ENCODE peak calls at places on chromosomes 2 and 18, in six cellular contexts. V, X, K, M, G and B are unnamed samples.

GRCh38 chr18:10851824-10852225 is 297.5 kb downstream of the PIEZO2 start:
- DNase-seq in V (peak), X (peak), K (no peak), M (no peak), G (peak), B (no peak)

GRCh38 chr18:564708-565561 is 15.2 kb upstream of the CETN1 start:
- DNase-seq in V (no peak), X (no peak), K (no peak), M (peak), G (no peak), B (no peak)

GRCh38 chr2:165639504-165639903 is 154.5 kb downstream of the GALNT3 start:
- DNase-seq in V (no peak), X (no peak), K (no peak), M (no peak), G (no peak), B (no peak)

GRCh38 chr2:241317391-241317790 is 1.7 kb downstream of the SEPTIN2 start:
- DNase-seq in V (no peak), X (no peak), K (no peak), M (no peak), G (no peak), B (no peak)

GRCh38 chr2:197705912-197706838 is 1.0 kb downstream of the MARS2 start:
- DNase-seq in V (no peak), X (peak), K (no peak), M (no peak), G (peak), B (peak)

GRCh38 chr18:63758616-63759015 is 16.6 kb upstream of the SERPINB7 start:
- DNase-seq in V (peak), X (no peak), K (no peak), M (no peak), G (no peak), B (no peak)

GRCh38 chr2:212328129-212328528 is 210.5 kb downstream of the ERBB4 start:
- DNase-seq in V (no peak), X (no peak), K (no peak), M (no peak), G (no peak), B (no peak)

GRCh38 chr2:120384486-120385354 is 38.8 kb downstream of the INHBB start:
- DNase-seq in V (no peak), X (no peak), K (peak), M (no peak), G (no peak), B (peak)

GRCh38 chr2:27191107-27191829 is 20.6 kb upstream of the ATRAID start:
- DNase-seq in V (peak), X (peak), K (no peak), M (no peak), G (peak), B (no peak)

GRCh38 chr2:170972508-170973224 is 43.6 kb downstream of the GORASP2 start:
- DNase-seq in V (no peak), X (no peak), K (no peak), M (peak), G (no peak), B (no peak)

GRCh38 chr2:7692657-7693161 is 775.5 kb downstream of the RNF144A start:
- DNase-seq in V (peak), X (peak), K (no peak), M (peak), G (peak), B (no peak)

GRCh38 chr2:68750592-68751396 is 16.2 kb downstream of the ARHGAP25 start:
- DNase-seq in V (no peak), X (no peak), K (no peak), M (peak), G (no peak), B (no peak)

GRCh38 chr2:64210816-64211215 is 66.6 kb upstream of the PELI1 start:
- DNase-seq in V (no peak), X (no peak), K (no peak), M (no peak), G (no peak), B (no peak)

GRCh38 chr2:66601624-66602023 is 166.7 kb downstream of the MEIS1 start:
- DNase-seq in V (no peak), X (no peak), K (no peak), M (no peak), G (peak), B (no peak)

GRCh38 chr2:119245841-119246230 is 22.2 kb downstream of the STEAP3 start:
- DNase-seq in V (no peak), X (no peak), K (no peak), M (no peak), G (no peak), B (no peak)

GRCh38 chr2:196592912-196593881 is 46.3 kb upstream of the CCDC150 start:
- DNase-seq in V (peak), X (peak), K (peak), M (no peak), G (peak), B (peak)

GRCh38 chr2:126736133-126736874 is 80.3 kb downstream of the GYPC start:
- DNase-seq in V (no peak), X (peak), K (no peak), M (peak), G (peak), B (no peak)

GRCh38 chr18:67597759-67598158 is 81.2 kb upstream of the DSEL start:
- DNase-seq in V (no peak), X (no peak), K (no peak), M (no peak), G (no peak), B (no peak)

GRCh38 chr2:126657146-126657635 is 1.2 kb downstream of the GYPC start:
- DNase-seq in V (peak), X (peak), K (no peak), M (no peak), G (peak), B (no peak)

GRCh38 chr2:69780907-69781306 is 39.0 kb downstream of the ANXA4 start:
- DNase-seq in V (no peak), X (no peak), K (no peak), M (peak), G (no peak), B (no peak)

GRCh38 chr2:133324150-133324561 is 244.1 kb downstream of the NCKAP5 start:
- DNase-seq in V (peak), X (peak), K (no peak), M (no peak), G (peak), B (no peak)

GRCh38 chr2:68925298-68925885 is 27.3 kb downstream of the GKN2 start:
- DNase-seq in V (peak), X (peak), K (no peak), M (no peak), G (peak), B (no peak)

GRCh38 chr2:230924470-230925341 is at the start of gene GPR55:
- DNase-seq in V (no peak), X (no peak), K (peak), M (no peak), G (no peak), B (peak)

GRCh38 chr2:47239119-47239969 is 84.2 kb upstream of the STPG4 start:
- DNase-seq in V (no peak), X (no peak), K (no peak), M (no peak), G (no peak), B (no peak)

GRCh38 chr2:224987733-224988132 is 54.5 kb downstream of the DOCK10 start:
- DNase-seq in V (no peak), X (peak), K (no peak), M (no peak), G (no peak), B (no peak)

GRCh38 chr18:48472610-48473009 is 63.4 kb upstream of the ZBTB7C start:
- DNase-seq in V (peak), X (no peak), K (no peak), M (no peak), G (no peak), B (no peak)

GRCh38 chr2:176105078-176105726 is 1.9 kb upstream of the HOXD11 start:
- DNase-seq in V (no peak), X (no peak), K (no peak), M (no peak), G (no peak), B (no peak)

GRCh38 chr2:176107731-176108181 is 676 bp downstream of the HOXD11 start:
- DNase-seq in V (no peak), X (no peak), K (no peak), M (no peak), G (no peak), B (no peak)

GRCh38 chr2:176106636-176107539 is at the start of gene HOXD11:
- DNase-seq in V (no peak), X (no peak), K (peak), M (no peak), G (no peak), B (no peak)

GRCh38 chr2:176104338-176105077 is 2.6 kb upstream of the HOXD11 start:
- DNase-seq in V (no peak), X (no peak), K (peak), M (no peak), G (no peak), B (no peak)

DNA sequence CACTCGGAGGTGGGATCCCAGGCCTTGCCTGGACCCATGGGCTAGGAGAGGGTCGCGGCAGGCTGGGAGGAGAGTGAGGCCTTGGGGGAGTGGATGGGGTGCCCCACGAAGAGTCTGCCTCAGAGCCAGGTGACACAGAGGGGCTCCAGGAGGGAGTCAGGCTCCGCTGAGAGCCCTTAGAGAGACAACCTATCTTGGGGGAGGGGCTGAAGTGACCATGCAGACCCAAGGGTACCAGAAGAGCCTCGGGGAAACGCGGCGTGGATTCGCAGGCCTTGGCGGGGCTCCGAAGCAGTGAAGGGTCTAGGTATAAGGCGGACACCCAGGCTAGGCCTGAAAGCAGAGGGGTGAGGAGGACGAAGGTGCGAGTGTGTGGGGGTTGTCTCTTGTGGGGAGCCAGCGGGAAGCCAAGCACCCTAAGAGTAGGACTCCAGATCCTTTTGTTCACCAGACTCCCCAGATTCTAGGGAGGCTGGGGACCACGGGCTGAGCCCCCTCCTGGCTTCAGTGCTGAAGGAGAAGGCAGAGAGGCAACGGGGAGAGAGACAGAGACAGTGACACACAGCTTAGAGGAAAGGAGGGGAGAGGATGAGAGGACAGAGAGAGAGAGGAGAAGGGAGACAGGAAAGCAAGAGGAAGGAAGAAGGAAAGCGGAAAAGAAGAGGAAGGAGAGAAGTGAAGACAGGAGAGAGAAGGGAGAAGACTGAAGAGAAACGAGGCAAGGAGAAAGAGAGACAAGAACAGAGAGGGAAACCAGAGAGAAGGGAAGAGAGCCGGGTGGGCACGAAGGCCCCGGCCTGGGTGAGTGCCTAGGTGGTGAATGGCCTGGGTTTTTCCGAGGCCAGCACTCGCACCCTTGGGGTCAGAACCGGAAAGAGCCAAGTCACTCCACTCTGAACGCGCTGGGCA is 1.1 kb upstream of the HOXD11 start:
- DNase-seq in V (no peak), X (no peak), K (no peak), M (no peak), G (no peak), B (no peak)
- H3K4me3 ChIP-seq in V (no peak), X (no peak), K (no peak), M (peak), G (no peak), B (no peak)

DNA sequence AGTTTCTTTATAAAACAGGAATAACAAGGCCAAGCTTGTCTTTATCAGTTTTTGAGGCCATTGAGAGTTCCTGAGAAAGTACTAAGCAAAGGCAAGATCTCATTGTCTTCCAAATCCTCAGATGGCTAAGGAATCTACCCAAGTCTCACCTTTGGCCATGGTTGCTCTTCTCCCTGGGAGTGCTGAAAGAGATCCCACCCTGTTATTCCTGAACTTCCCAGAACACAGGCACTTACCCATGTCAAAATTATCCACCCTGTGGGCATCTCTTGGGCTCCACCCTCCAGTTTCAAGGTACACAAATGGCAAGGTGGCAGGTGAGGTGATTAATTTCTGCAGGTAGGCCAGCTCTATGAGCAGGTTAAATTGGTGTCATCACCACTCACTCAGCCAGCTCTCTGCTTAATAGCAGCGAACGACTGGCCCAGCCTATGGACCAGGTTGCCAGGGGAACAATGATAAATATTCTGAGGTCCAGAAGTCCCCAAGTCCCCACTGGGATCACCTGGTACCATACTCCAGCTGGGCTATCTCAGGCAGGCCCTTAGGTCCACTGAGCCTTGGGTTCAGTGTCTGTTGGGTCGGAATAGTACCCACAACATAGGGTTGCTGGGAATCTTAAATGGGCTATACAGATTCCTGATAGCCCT is 2.3 kb upstream of the SPRED2 start:
- DNase-seq in V (no peak), X (no peak), K (no peak), M (no peak), G (no peak), B (no peak)
- H3K27ac ChIP-seq in V (no peak), X (no peak), K (peak), M (peak), G (no peak), B (no peak)

GRCh38 chr2:98710709-98711108 is 20.2 kb downstream of the MGAT4A start:
- DNase-seq in V (no peak), X (no peak), K (no peak), M (no peak), G (no peak), B (no peak)

GRCh38 chr2:98705333-98705617 is 25.7 kb downstream of the MGAT4A start:
- DNase-seq in V (no peak), X (no peak), K (no peak), M (no peak), G (no peak), B (no peak)

GRCh38 chr2:98712145-98712544 is 18.8 kb downstream of the MGAT4A start:
- DNase-seq in V (no peak), X (no peak), K (no peak), M (no peak), G (no peak), B (no peak)

GRCh38 chr2:98709530-98709929 is 21.4 kb downstream of the MGAT4A start:
- DNase-seq in V (no peak), X (no peak), K (no peak), M (no peak), G (no peak), B (no peak)

DNA sequence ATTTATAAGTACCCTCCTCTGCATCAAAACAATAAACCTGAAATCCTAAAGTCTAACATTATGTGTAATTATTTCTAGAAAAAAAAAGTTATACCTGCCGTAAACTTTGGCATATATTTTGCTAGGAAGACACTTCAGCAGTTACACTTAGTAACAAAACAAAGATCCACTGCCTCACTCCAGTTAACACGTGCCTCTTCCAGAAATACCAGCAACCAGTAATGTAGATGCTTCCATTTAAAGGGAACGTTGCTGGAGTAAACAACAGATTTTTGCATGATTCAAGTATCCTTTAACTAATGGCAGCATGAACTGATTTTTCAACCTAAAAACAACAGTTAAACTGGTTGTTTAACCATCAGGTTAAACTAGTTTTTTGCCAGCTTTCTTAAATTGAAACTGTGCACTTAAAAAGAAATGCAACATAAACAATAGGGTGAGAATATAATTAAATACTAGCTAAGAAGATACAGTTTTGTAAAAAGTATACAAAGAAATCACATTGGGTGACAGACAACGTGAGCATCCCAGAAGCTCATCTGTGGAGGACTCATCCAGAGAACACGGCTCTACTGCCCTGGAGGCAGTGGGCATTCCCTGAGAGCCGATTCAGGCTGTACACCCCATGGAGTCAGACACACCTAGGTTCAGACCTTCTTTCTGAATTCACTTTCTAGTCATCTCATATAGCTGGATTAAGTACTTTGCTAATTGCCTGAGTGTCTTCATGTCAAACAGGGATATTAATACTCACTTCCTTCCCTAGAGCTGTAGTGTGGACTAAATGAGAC is 22.3 kb downstream of the MGAT4A start:
- DNase-seq in V (no peak), X (no peak), K (no peak), M (no peak), G (no peak), B (no peak)
- TF ChIP-seq CTCF in V (no peak), X (no peak), K (no peak), M (no peak), G (no peak), B (no peak)

DNA sequence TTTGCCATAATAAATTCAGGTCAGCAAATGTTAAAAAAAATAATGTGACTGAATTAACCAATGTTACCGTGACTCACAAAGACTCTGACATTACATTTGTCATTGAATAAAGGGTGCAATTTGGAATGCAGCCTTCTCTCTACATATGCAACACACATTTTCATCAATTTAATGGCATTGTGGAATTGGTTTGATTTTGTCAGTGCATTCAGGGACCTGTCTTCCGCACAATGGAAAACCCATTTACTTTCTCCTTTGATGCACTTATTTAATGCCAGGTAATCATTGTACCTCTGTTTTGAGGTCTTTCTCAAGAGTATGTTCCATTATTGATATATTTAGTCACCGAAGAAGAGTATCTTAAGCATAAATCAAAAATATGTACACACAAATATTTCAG is 1099.3 kb downstream of the SOCS6 start:
- DNase-seq in V (no peak), X (no peak), K (no peak), M (no peak), G (no peak), B (no peak)
- H3K4me3 ChIP-seq in V (no peak), X (no peak), K (no peak), M (no peak), G (no peak), B (no peak)

DNA sequence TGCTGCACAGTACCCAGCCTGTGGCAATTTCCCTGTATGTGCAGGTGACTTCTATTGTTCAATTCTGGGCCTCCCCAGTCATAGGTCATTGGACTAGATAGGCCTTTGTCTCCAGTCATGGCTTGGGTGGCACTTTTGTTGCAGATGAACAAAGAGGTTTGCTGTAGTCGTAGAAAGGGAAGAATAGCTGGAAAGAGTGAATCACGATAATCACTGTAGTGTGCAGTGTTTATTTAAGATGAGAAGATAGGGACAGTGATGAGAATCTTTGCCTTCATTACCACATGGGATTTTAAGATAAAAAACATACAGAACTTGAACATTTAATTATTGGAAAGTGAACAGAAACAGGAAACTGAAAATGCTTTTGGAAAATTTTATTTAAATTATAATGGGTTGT is 156.1 kb upstream of the CYRIA start:
- DNase-seq in V (no peak), X (no peak), K (no peak), M (no peak), G (no peak), B (no peak)
- H3K27ac ChIP-seq in V (no peak), X (no peak), K (no peak), M (no peak), G (no peak), B (no peak)

GRCh38 chr2:54818226-54818625 is 94.8 kb downstream of the EML6 start:
- DNase-seq in V (no peak), X (no peak), K (no peak), M (no peak), G (peak), B (no peak)

GRCh38 chr2:54809814-54810213 is 86.4 kb downstream of the EML6 start:
- DNase-seq in V (peak), X (peak), K (no peak), M (no peak), G (peak), B (no peak)

GRCh38 chr2:54810236-54810635 is 86.8 kb downstream of the EML6 start:
- DNase-seq in V (no peak), X (no peak), K (no peak), M (no peak), G (no peak), B (no peak)

GRCh38 chr2:54814367-54815155 is 91.1 kb downstream of the EML6 start:
- DNase-seq in V (no peak), X (no peak), K (no peak), M (no peak), G (no peak), B (no peak)

GRCh38 chr2:54813584-54813983 is 90.1 kb downstream of the EML6 start:
- DNase-seq in V (no peak), X (no peak), K (no peak), M (no peak), G (no peak), B (no peak)
- TF ChIP-seq CTCF in V (no peak), X (no peak), K (no peak), M (no peak), G (no peak), B (no peak)